ENCODE peak calls at places on chromosomes 2 and 18, in five cellular contexts. C, E, Y, J and R are unnamed samples.
A peak's percentile ranks its signal among the peaks of the same experiment; 100 is the strongest.

GRCh38 chr18:62933261-62933887 is 218.0 kb downstream of the PHLPP1 start:
- DNase-seq in C (no peak), E (no peak), J (no peak), Y (no peak), R (no peak)

GRCh38 chr2:235283246-235283645 is 210.6 kb upstream of the AGAP1 start:
- DNase-seq in Y (no peak), E (no peak), C (no peak), J (no peak), R (no peak)

GRCh38 chr2:239523147-239523943 is 122.5 kb upstream of the HDAC4 start:
- DNase-seq in Y (no peak), E (no peak), C (no peak), J (peak; percentile 10), R (no peak)

GRCh38 chr2:109637749-109638570 is 23.8 kb downstream of the SOWAHC start:
- DNase-seq in Y (no peak), E (no peak), C (no peak), J (no peak), R (no peak)

GRCh38 chr2:56344771-56345170 is 161.0 kb downstream of the CCDC85A start:
- DNase-seq in C (no peak), J (no peak), E (no peak), Y (no peak), R (no peak)

GRCh38 chr2:233747283-233747544 is 12.9 kb upstream of the UGT1A1 start:
- DNase-seq in E (no peak), J (no peak), C (no peak), Y (no peak), R (no peak)

GRCh38 chr2:120348134-120349103 is 2.5 kb downstream of the INHBB start:
- DNase-seq in Y (no peak), E (no peak), C (no peak), J (no peak), R (peak; percentile 75)

GRCh38 chr2:138720035-138720589 is 60.1 kb downstream of the NXPH2 start:
- DNase-seq in C (no peak), Y (no peak), J (no peak), E (no peak), R (no peak)

GRCh38 chr2:52956766-52957165 is 810.8 kb upstream of the CHAC2 start:
- DNase-seq in E (no peak), J (no peak), C (no peak), Y (no peak), R (no peak)

GRCh38 chr2:158973511-158973956 is 5.1 kb downstream of the TANC1 start:
- DNase-seq in C (no peak), J (no peak), Y (no peak), E (no peak), R (no peak)

GRCh38 chr18:2572892-2573291 is 1.5 kb downstream of the NDC80 start:
- DNase-seq in J (no peak), C (no peak), Y (no peak), E (no peak), R (no peak)

GRCh38 chr2:152278536-152278935 is 56.4 kb upstream of the FMNL2 start:
- DNase-seq in E (no peak), C (no peak), Y (no peak), J (no peak), R (no peak)

GRCh38 chr2:226475650-226476049 is 324.0 kb downstream of the IRS1 start:
- DNase-seq in E (no peak), Y (no peak), J (no peak), C (no peak), R (no peak)

GRCh38 chr2:232432598-232433184 is 23.3 kb upstream of the ALPI start:
- DNase-seq in C (no peak), E (no peak), Y (no peak), J (no peak), R (no peak)

GRCh38 chr2:67215214-67215613 is 181.9 kb upstream of the ETAA1 start:
- DNase-seq in E (no peak), Y (no peak), J (no peak), C (peak; percentile 52), R (no peak)

DNA sequence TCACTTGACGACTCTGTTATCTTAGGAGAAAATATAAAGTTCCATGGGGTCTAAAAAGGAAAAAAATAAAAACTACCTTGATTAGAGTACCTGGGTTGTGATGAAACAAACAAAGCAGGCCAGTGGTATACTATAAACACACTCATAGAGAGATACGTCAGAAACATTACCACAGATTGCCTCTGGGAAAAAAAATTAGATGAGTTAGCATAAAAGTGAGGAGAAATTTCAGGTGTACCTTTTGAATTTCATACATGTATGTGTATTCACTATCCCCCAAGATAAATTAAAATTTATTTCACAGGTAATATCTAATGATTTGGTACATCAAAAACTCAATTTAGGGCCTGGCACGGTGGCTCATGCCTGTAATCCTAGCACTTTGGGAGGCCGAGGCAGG is 18.2 kb downstream of the WDR33 start:
- DNase-seq in C (no peak), Y (no peak), J (no peak), E (no peak), R (no peak)
- H3K9me3 ChIP-seq in C (no peaks in the 10 kb centered on the region), Y (no peaks in the 10 kb centered on the region), J (no peaks in the 10 kb centered on the region), E (no peaks in the 10 kb centered on the region), R (no peaks in the 10 kb centered on the region)

DNA sequence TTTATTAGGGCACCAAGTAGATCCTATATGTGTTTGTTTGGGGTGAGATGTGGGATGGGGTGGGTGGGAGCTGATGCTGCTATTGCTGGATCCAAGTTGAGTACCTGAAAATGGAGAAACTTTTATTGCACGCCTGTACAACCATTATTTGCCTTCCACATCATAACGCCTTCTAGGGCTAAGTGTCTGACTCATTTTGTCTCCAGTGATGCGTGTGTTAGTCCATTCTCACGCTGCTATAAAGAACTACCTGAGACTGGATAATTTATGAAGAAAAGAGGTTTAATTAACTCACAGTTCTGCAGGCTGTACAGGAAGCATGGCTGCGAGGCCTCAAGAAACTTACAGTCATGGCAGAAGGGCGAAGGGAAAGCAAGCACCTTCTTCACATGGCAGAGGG is 58.2 kb downstream of the KDM3A start:
- DNase-seq in C (no peak), E (no peak), J (no peak), Y (no peak), R (no peak)
- H3K9me3 ChIP-seq in C (peaks cover 26% of the 10 kb centered on the region), E (peaks cover 15% of the 10 kb centered on the region), J (peaks cover 10% of the 10 kb centered on the region), Y (peaks cover 9% of the 10 kb centered on the region), R (no peaks in the 10 kb centered on the region)

GRCh38 chr18:78126106-78126505 is 853.5 kb upstream of the SALL3 start:
- DNase-seq in J (no peak), C (no peak), Y (no peak), E (no peak), R (no peak)

GRCh38 chr18:78129260-78129659 is 850.4 kb upstream of the SALL3 start:
- DNase-seq in E (no peak), C (no peak), Y (no peak), J (no peak), R (no peak)

GRCh38 chr18:78125497-78125896 is 854.1 kb upstream of the SALL3 start:
- DNase-seq in Y (no peak), E (no peak), J (no peak), C (no peak), R (no peak)

GRCh38 chr18:78127041-78127440 is 852.6 kb upstream of the SALL3 start:
- DNase-seq in C (no peak), E (no peak), J (no peak), Y (no peak), R (no peak)

GRCh38 chr18:78128004-78128403 is 851.6 kb upstream of the SALL3 start:
- DNase-seq in J (no peak), E (no peak), Y (no peak), C (no peak), R (no peak)
- H3K9me3 ChIP-seq in J (no peaks in the 10 kb centered on the region), E (no peaks in the 10 kb centered on the region), Y (no peaks in the 10 kb centered on the region), C (peaks cover 19% of the 10 kb centered on the region), R (no peaks in the 10 kb centered on the region)

DNA sequence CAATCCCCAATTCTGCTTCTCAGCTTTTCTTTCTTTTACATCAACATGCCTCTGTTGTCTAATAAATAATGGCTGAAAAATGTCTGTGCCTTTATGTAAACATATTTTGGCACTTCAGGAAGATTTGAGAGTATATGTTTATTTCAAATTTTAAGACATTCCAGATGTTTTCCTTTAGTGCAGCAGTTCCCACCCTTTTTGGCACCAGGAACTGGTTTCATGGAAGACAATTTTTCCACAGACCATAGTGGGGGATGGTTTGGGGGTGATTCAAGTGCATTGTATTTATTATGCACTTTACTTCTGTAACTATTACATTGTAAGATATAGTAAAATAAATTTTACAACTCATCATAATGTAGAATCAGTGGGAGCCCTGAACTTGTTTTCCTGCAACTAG is 590.4 kb upstream of the CNTNAP5 start:
- DNase-seq in C (no peak), E (no peak), Y (no peak), J (no peak), R (no peak)
- H3K9me3 ChIP-seq in C (no peaks in the 10 kb centered on the region), E (no peaks in the 10 kb centered on the region), Y (no peaks in the 10 kb centered on the region), J (no peaks in the 10 kb centered on the region), R (no peaks in the 10 kb centered on the region)

DNA sequence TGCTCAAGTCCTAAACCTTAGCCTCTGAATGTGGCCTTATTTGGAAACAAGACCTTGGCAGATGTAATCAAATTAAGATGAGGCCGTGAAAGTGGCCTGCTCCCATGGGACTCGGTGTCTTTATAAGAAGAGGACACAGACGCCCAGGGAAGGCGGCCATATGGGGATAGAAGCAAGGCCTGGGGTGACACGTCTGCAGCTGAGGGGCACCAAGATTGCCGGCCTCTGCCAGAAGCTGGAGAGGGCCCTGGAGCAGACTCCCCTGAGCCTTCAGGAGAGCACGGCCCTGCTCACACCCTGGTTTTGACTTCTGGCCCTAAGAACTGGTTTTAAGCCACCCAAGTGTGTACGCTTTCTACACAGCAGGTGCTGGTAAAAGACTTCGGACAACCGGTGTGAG is 29.2 kb upstream of the SALL3 start:
- DNase-seq in E (no peak), J (no peak), C (no peak), Y (no peak), R (no peak)
- H3K9me3 ChIP-seq in E (no peaks in the 10 kb centered on the region), J (no peaks in the 10 kb centered on the region), C (peaks cover 21% of the 10 kb centered on the region), Y (no peaks in the 10 kb centered on the region), R (no peaks in the 10 kb centered on the region)